ENCODE peak calls at places on chromosomes 12 and 14, in four cellular contexts. One of them, this sample, is unnamed.

GRCh38 chr14:93736378-93737014 is 51.8 kb downstream of the PRIMA1 start:
- DNase-seq in CD8-positive, alpha-beta T cell: no peak
- DNase-seq in lung: no peak
- DNase-seq in SK-N-SH: no peak
- DNase-seq in this sample: no peak

GRCh38 chr12:110171636-110172035 is 47.5 kb downstream of the IFT81 start:
- DNase-seq in CD8-positive, alpha-beta T cell: no peak
- DNase-seq in lung: no peak
- DNase-seq in SK-N-SH: no peak
- DNase-seq in this sample: no peak

GRCh38 chr14:57275023-57275664 is 6.4 kb downstream of the AP5M1 start:
- DNase-seq in CD8-positive, alpha-beta T cell: no peak
- DNase-seq in lung: no peak
- DNase-seq in SK-N-SH: no peak
- DNase-seq in this sample: peak

GRCh38 chr12:110600254-110600653 is 13.7 kb upstream of the TCTN1 start:
- DNase-seq in CD8-positive, alpha-beta T cell: no peak
- DNase-seq in lung: no peak
- DNase-seq in SK-N-SH: peak
- DNase-seq in this sample: peak

GRCh38 chr12:44015333-44015941 is 179.6 kb downstream of the TMEM117 start:
- DNase-seq in CD8-positive, alpha-beta T cell: no peak
- DNase-seq in lung: no peak
- DNase-seq in SK-N-SH: peak
- DNase-seq in this sample: peak

GRCh38 chr12:52203126-52203921 is 11.5 kb upstream of the KRT80 start:
- DNase-seq in CD8-positive, alpha-beta T cell: no peak
- DNase-seq in lung: peak
- DNase-seq in SK-N-SH: peak
- DNase-seq in this sample: peak

GRCh38 chr12:10084733-10085132 is 14.1 kb downstream of the CLEC1A start:
- DNase-seq in CD8-positive, alpha-beta T cell: no peak
- DNase-seq in lung: no peak
- DNase-seq in SK-N-SH: no peak
- DNase-seq in this sample: no peak

GRCh38 chr12:27937768-27938167 is 34.8 kb downstream of the PTHLH start:
- DNase-seq in CD8-positive, alpha-beta T cell: no peak
- DNase-seq in lung: no peak
- DNase-seq in SK-N-SH: no peak
- DNase-seq in this sample: no peak

GRCh38 chr14:58647777-58648176 is 10.0 kb downstream of the DACT1 start:
- DNase-seq in CD8-positive, alpha-beta T cell: no peak
- DNase-seq in lung: no peak
- DNase-seq in SK-N-SH: no peak
- DNase-seq in this sample: no peak

GRCh38 chr12:80316141-80316700 is 127.8 kb upstream of the PTPRQ start:
- DNase-seq in CD8-positive, alpha-beta T cell: no peak
- DNase-seq in lung: no peak
- DNase-seq in SK-N-SH: no peak
- DNase-seq in this sample: peak

GRCh38 chr12:23964812-23965211 is 15.3 kb upstream of the SOX5 start:
- DNase-seq in CD8-positive, alpha-beta T cell: no peak
- DNase-seq in lung: no peak
- DNase-seq in SK-N-SH: no peak
- DNase-seq in this sample: no peak

GRCh38 chr14:31466554-31466953 is 9.2 kb upstream of the DTD2 start:
- DNase-seq in CD8-positive, alpha-beta T cell: no peak
- DNase-seq in lung: no peak
- DNase-seq in SK-N-SH: no peak
- DNase-seq in this sample: no peak

GRCh38 chr12:58918475-58918874 is 1.8 kb downstream of the LRIG3 start:
- DNase-seq in CD8-positive, alpha-beta T cell: no peak
- DNase-seq in lung: no peak
- DNase-seq in SK-N-SH: no peak
- DNase-seq in this sample: peak

GRCh38 chr12:58359084-58359483 is 417.7 kb downstream of the ATP23 start:
- DNase-seq in CD8-positive, alpha-beta T cell: no peak
- DNase-seq in lung: no peak
- DNase-seq in SK-N-SH: peak
- DNase-seq in this sample: peak

GRCh38 chr12:7026854-7027253 is 8.6 kb upstream of the LPCAT3 start:
- DNase-seq in CD8-positive, alpha-beta T cell: no peak
- DNase-seq in lung: no peak
- DNase-seq in SK-N-SH: no peak
- DNase-seq in this sample: no peak

GRCh38 chr14:69005432-69006148 is 26.5 kb upstream of the ACTN1 start:
- DNase-seq in CD8-positive, alpha-beta T cell: no peak
- DNase-seq in lung: peak
- DNase-seq in SK-N-SH: peak
- DNase-seq in this sample: peak

GRCh38 chr14:94523265-94523664 is 14.0 kb upstream of the SERPINA12 start:
- DNase-seq in CD8-positive, alpha-beta T cell: no peak
- DNase-seq in lung: no peak
- DNase-seq in SK-N-SH: no peak
- DNase-seq in this sample: no peak

GRCh38 chr12:118102070-118102469 is 1.7 kb downstream of the VSIG10 start:
- DNase-seq in CD8-positive, alpha-beta T cell: no peak
- DNase-seq in lung: peak
- DNase-seq in SK-N-SH: no peak
- DNase-seq in this sample: no peak

GRCh38 chr14:99889268-99889667 is 96.1 kb downstream of the EML1 start:
- DNase-seq in CD8-positive, alpha-beta T cell: no peak
- DNase-seq in lung: no peak
- DNase-seq in SK-N-SH: no peak
- DNase-seq in this sample: no peak

GRCh38 chr14:70648374-70648773 is 6.7 kb downstream of the TTC9 start:
- DNase-seq in CD8-positive, alpha-beta T cell: no peak
- DNase-seq in lung: no peak
- DNase-seq in SK-N-SH: no peak
- DNase-seq in this sample: no peak

GRCh38 chr12:50505386-50505827 is 622 bp downstream of the DIP2B start:
- DNase-seq in CD8-positive, alpha-beta T cell: peak
- DNase-seq in lung: peak
- DNase-seq in SK-N-SH: peak
- DNase-seq in this sample: peak

GRCh38 chr12:104741497-104742367 is 216.4 kb downstream of the SLC41A2 start:
- DNase-seq in CD8-positive, alpha-beta T cell: no peak
- DNase-seq in lung: no peak
- DNase-seq in SK-N-SH: no peak
- DNase-seq in this sample: no peak

GRCh38 chr14:68548194-68549056 is 244.4 kb downstream of the ZFP36L1 start:
- DNase-seq in CD8-positive, alpha-beta T cell: no peak
- DNase-seq in lung: peak
- DNase-seq in SK-N-SH: peak
- DNase-seq in this sample: peak

GRCh38 chr12:132559652-132560420 is 50.5 kb downstream of the LRCOL1 start:
- DNase-seq in CD8-positive, alpha-beta T cell: no peak
- DNase-seq in lung: no peak
- DNase-seq in SK-N-SH: peak
- DNase-seq in this sample: no peak

GRCh38 chr14:68787235-68787727 is 5.6 kb downstream of the ZFP36L1 start:
- DNase-seq in CD8-positive, alpha-beta T cell: no peak
- DNase-seq in lung: no peak
- DNase-seq in SK-N-SH: no peak
- DNase-seq in this sample: no peak

GRCh38 chr12:80946591-80946990 is 8.9 kb upstream of the LIN7A start:
- DNase-seq in CD8-positive, alpha-beta T cell: no peak
- DNase-seq in lung: no peak
- DNase-seq in SK-N-SH: no peak
- DNase-seq in this sample: peak

GRCh38 chr12:31651893-31652521 is 7.5 kb upstream of the ETFBKMT start:
- DNase-seq in CD8-positive, alpha-beta T cell: no peak
- DNase-seq in lung: no peak
- DNase-seq in SK-N-SH: peak
- DNase-seq in this sample: peak

GRCh38 chr14:102777711-102778615 is 714 bp downstream of the TRAF3 start:
- DNase-seq in CD8-positive, alpha-beta T cell: no peak
- DNase-seq in lung: no peak
- DNase-seq in SK-N-SH: peak
- DNase-seq in this sample: peak

GRCh38 chr14:98957211-98958047 is 314.6 kb downstream of the BCL11B start:
- DNase-seq in CD8-positive, alpha-beta T cell: no peak
- DNase-seq in lung: peak
- DNase-seq in SK-N-SH: no peak
- DNase-seq in this sample: peak

GRCh38 chr14:101730626-101731186 is 30.8 kb upstream of the PPP2R5C start:
- DNase-seq in CD8-positive, alpha-beta T cell: no peak
- DNase-seq in lung: no peak
- DNase-seq in SK-N-SH: no peak
- DNase-seq in this sample: no peak

GRCh38 chr14:92747701-92748258 is 647 bp downstream of the LGMN start:
- DNase-seq in CD8-positive, alpha-beta T cell: no peak
- DNase-seq in lung: no peak
- DNase-seq in SK-N-SH: peak
- DNase-seq in this sample: peak

GRCh38 chr12:123120452-123121166 is 30.3 kb downstream of the PITPNM2 start:
- DNase-seq in CD8-positive, alpha-beta T cell: peak
- DNase-seq in lung: no peak
- DNase-seq in SK-N-SH: no peak
- DNase-seq in this sample: no peak

GRCh38 chr12:50581226-50582184 is 76.7 kb downstream of the DIP2B start:
- DNase-seq in CD8-positive, alpha-beta T cell: no peak
- DNase-seq in lung: no peak
- DNase-seq in SK-N-SH: no peak
- DNase-seq in this sample: peak

DNA sequence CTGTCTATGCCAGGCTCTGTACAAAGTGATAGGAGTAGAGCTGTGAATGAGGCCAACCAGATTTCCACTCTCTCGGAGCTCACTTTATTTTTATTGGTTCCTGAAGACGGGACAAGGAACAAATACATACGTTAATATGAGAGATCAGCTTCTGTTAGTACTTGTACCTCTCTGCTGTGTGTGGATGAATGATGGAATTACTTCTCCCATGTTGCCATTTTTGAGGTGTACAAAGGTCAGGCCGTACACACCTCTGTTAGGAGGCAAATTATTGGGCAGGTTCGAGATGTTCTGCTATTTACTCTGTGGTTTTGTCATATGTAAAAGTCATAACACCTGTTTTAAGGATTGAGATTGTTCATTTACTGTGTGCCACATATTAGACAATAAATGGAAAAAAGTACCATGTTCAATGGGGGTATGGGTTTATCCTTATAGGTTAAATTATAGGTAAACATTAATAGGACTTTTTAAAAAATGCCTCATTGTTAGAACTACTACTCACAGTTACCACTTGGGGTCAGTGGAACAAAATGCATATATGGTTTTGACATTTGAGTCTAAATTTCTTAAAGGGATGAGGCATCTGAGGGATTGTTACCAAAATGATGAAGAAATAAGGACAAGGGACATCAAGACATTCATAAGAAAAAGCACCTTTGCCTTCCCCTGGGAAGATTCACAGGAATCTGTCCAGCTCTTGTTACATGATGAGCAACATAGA is 26.9 kb downstream of the WBP11 start:
- DNase-seq in CD8-positive, alpha-beta T cell: no peak
- DNase-seq in lung: no peak
- DNase-seq in SK-N-SH: peak
- DNase-seq in this sample: peak
- TF ChIP-seq CTCF in CD8-positive, alpha-beta T cell: peak
- TF ChIP-seq CTCF in lung: no peak
- TF ChIP-seq CTCF in SK-N-SH: peak
- TF ChIP-seq CTCF in this sample: peak

GRCh38 chr12:3364661-3365264 is 126.2 kb upstream of the PRMT8 start:
- DNase-seq in CD8-positive, alpha-beta T cell: no peak
- DNase-seq in lung: no peak
- DNase-seq in SK-N-SH: no peak
- DNase-seq in this sample: no peak

GRCh38 chr12:3364226-3364625 is 126.8 kb upstream of the PRMT8 start:
- DNase-seq in CD8-positive, alpha-beta T cell: no peak
- DNase-seq in lung: no peak
- DNase-seq in SK-N-SH: no peak
- DNase-seq in this sample: no peak

GRCh38 chr12:3363608-3364007 is 127.4 kb upstream of the PRMT8 start:
- DNase-seq in CD8-positive, alpha-beta T cell: no peak
- DNase-seq in lung: no peak
- DNase-seq in SK-N-SH: no peak
- DNase-seq in this sample: no peak

GRCh38 chr12:3366451-3367155 is 124.4 kb upstream of the PRMT8 start:
- DNase-seq in CD8-positive, alpha-beta T cell: no peak
- DNase-seq in lung: no peak
- DNase-seq in SK-N-SH: peak
- DNase-seq in this sample: no peak

GRCh38 chr12:3365416-3366385 is 125.3 kb upstream of the PRMT8 start:
- DNase-seq in CD8-positive, alpha-beta T cell: no peak
- DNase-seq in lung: no peak
- DNase-seq in SK-N-SH: peak
- DNase-seq in this sample: no peak
- H3K4me3 ChIP-seq in CD8-positive, alpha-beta T cell: no peak
- H3K4me3 ChIP-seq in lung: no peak
- H3K4me3 ChIP-seq in SK-N-SH: no peak
- H3K4me3 ChIP-seq in this sample: no peak

GRCh38 chr12:102885043-102885932 is 31.8 kb downstream of the PAH start:
- DNase-seq in CD8-positive, alpha-beta T cell: no peak
- DNase-seq in lung: no peak
- DNase-seq in SK-N-SH: no peak
- DNase-seq in this sample: no peak
- TF ChIP-seq CTCF in CD8-positive, alpha-beta T cell: no peak
- TF ChIP-seq CTCF in lung: no peak
- TF ChIP-seq CTCF in SK-N-SH: no peak
- TF ChIP-seq CTCF in this sample: no peak

GRCh38 chr12:54368709-54369596 is 4.7 kb upstream of the GPR84 start:
- DNase-seq in CD8-positive, alpha-beta T cell: peak
- DNase-seq in lung: peak
- DNase-seq in SK-N-SH: peak
- DNase-seq in this sample: peak
- H3K4me3 ChIP-seq in CD8-positive, alpha-beta T cell: no peak
- H3K4me3 ChIP-seq in lung: no peak
- H3K4me3 ChIP-seq in SK-N-SH: no peak
- H3K4me3 ChIP-seq in this sample: peak

This sample was measured in fibroblast of the aortic adventitia.